ENCODE peak calls at places on chromosomes 5 and 9, in five cellular contexts. One of them, this sample, is unnamed.

GRCh38 chr9:114084282-114085073 is 6.4 kb upstream of the AMBP start:
- DNase-seq in H9: no peak
- DNase-seq in neuronal stem cell: no peak
- DNase-seq in IMR-90: no peak
- DNase-seq in mesendoderm: no peak
- DNase-seq in this sample: no peak

GRCh38 chr5:44661851-44662250 is 146.9 kb upstream of the MRPS30 start:
- DNase-seq in H9: no peak
- DNase-seq in neuronal stem cell: no peak
- DNase-seq in IMR-90: no peak
- DNase-seq in mesendoderm: no peak
- DNase-seq in this sample: no peak

GRCh38 chr5:140806834-140807775 is at the start of gene PCDHA4:
- DNase-seq in H9: peak
- DNase-seq in neuronal stem cell: peak
- DNase-seq in IMR-90: no peak
- DNase-seq in mesendoderm: peak
- DNase-seq in this sample: peak

GRCh38 chr5:116574682-116575634 is at the start of gene SEMA6A:
- DNase-seq in H9: peak
- DNase-seq in neuronal stem cell: peak
- DNase-seq in IMR-90: peak
- DNase-seq in mesendoderm: peak
- DNase-seq in this sample: peak

GRCh38 chr9:17272510-17272909 is 137.7 kb downstream of the CNTLN start:
- DNase-seq in H9: no peak
- DNase-seq in neuronal stem cell: no peak
- DNase-seq in IMR-90: no peak
- DNase-seq in mesendoderm: no peak
- DNase-seq in this sample: no peak

GRCh38 chr5:127697894-127698600 is 5.1 kb upstream of the CCDC192 start:
- DNase-seq in H9: no peak
- DNase-seq in neuronal stem cell: no peak
- DNase-seq in IMR-90: peak
- DNase-seq in mesendoderm: no peak
- DNase-seq in this sample: no peak

GRCh38 chr5:116451905-116452450 is 122.6 kb downstream of the SEMA6A start:
- DNase-seq in H9: no peak
- DNase-seq in neuronal stem cell: no peak
- DNase-seq in IMR-90: no peak
- DNase-seq in mesendoderm: peak
- DNase-seq in this sample: no peak

GRCh38 chr9:37290366-37290765 is 132.1 kb upstream of the GRHPR start:
- DNase-seq in H9: no peak
- DNase-seq in neuronal stem cell: no peak
- DNase-seq in IMR-90: no peak
- DNase-seq in mesendoderm: no peak
- DNase-seq in this sample: no peak

GRCh38 chr5:134101686-134102439 is 12.6 kb upstream of the TCF7 start:
- DNase-seq in H9: peak
- DNase-seq in neuronal stem cell: no peak
- DNase-seq in IMR-90: no peak
- DNase-seq in mesendoderm: peak
- DNase-seq in this sample: peak

GRCh38 chr5:31194892-31195291 is 1.4 kb downstream of the CDH6 start:
- DNase-seq in H9: no peak
- DNase-seq in neuronal stem cell: no peak
- DNase-seq in IMR-90: peak
- DNase-seq in mesendoderm: no peak
- DNase-seq in this sample: no peak
- H3K4me2 ChIP-seq in H9: peak
- H3K4me2 ChIP-seq in neuronal stem cell: peak
- H3K4me2 ChIP-seq in IMR-90: peak
- H3K4me2 ChIP-seq in mesendoderm: no peak
- H3K4me2 ChIP-seq in this sample: peak

GRCh38 chr9:14993061-14993800 is 83.0 kb upstream of the FREM1 start:
- DNase-seq in H9: peak
- DNase-seq in neuronal stem cell: peak
- DNase-seq in IMR-90: peak
- DNase-seq in mesendoderm: peak
- DNase-seq in this sample: peak
- H3K9ac ChIP-seq in H9: peak
- H3K9ac ChIP-seq in neuronal stem cell: no peak
- H3K9ac ChIP-seq in IMR-90: peak
- H3K9ac ChIP-seq in mesendoderm: peak
- H3K9ac ChIP-seq in this sample: peak

GRCh38 chr5:87195104-87195581 is 72.5 kb upstream of the RASA1 start:
- DNase-seq in H9: no peak
- DNase-seq in neuronal stem cell: no peak
- DNase-seq in IMR-90: peak
- DNase-seq in mesendoderm: no peak
- DNase-seq in this sample: no peak

GRCh38 chr5:87190687-87191086 is 77.0 kb upstream of the RASA1 start:
- DNase-seq in H9: no peak
- DNase-seq in neuronal stem cell: no peak
- DNase-seq in IMR-90: no peak
- DNase-seq in mesendoderm: no peak
- DNase-seq in this sample: no peak

GRCh38 chr5:87190041-87190440 is 77.6 kb upstream of the RASA1 start:
- DNase-seq in H9: no peak
- DNase-seq in neuronal stem cell: no peak
- DNase-seq in IMR-90: no peak
- DNase-seq in mesendoderm: no peak
- DNase-seq in this sample: no peak

GRCh38 chr5:87191645-87192044 is 76.0 kb upstream of the RASA1 start:
- DNase-seq in H9: no peak
- DNase-seq in neuronal stem cell: no peak
- DNase-seq in IMR-90: no peak
- DNase-seq in mesendoderm: no peak
- DNase-seq in this sample: no peak

DNA sequence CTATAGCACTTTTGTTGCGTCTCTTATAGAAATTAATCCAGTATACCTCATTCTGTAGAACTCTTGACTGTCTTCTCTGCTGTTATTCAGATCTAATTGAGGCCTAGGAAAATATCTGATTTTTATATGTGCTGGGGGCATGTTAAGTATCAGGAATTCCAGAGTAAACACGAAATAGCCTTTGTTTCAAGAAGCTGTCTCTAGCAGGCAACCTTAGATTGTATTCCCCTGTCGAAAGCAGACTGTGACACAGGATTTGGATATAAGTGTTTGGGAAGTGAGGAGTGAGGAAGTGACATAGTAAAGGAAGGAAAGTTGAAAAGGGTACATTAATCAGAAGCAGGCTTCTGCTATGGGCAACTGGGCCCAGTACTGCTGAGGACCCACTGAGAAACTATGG is 72.1 kb upstream of the RASA1 start:
- DNase-seq in H9: no peak
- DNase-seq in neuronal stem cell: no peak
- DNase-seq in IMR-90: peak
- DNase-seq in mesendoderm: no peak
- DNase-seq in this sample: no peak
- H3K4ac ChIP-seq in H9: no peak
- H3K4ac ChIP-seq in neuronal stem cell: no peak
- H3K4ac ChIP-seq in IMR-90: peak
- H3K4ac ChIP-seq in mesendoderm: no peak
- H3K4ac ChIP-seq in this sample: no peak

GRCh38 chr5:119309290-119309818 is 46.5 kb upstream of the TNFAIP8 start:
- DNase-seq in H9: no peak
- DNase-seq in neuronal stem cell: no peak
- DNase-seq in IMR-90: no peak
- DNase-seq in mesendoderm: no peak
- DNase-seq in this sample: no peak
- H3K4me2 ChIP-seq in H9: no peak
- H3K4me2 ChIP-seq in neuronal stem cell: no peak
- H3K4me2 ChIP-seq in IMR-90: no peak
- H3K4me2 ChIP-seq in mesendoderm: no peak
- H3K4me2 ChIP-seq in this sample: no peak

DNA sequence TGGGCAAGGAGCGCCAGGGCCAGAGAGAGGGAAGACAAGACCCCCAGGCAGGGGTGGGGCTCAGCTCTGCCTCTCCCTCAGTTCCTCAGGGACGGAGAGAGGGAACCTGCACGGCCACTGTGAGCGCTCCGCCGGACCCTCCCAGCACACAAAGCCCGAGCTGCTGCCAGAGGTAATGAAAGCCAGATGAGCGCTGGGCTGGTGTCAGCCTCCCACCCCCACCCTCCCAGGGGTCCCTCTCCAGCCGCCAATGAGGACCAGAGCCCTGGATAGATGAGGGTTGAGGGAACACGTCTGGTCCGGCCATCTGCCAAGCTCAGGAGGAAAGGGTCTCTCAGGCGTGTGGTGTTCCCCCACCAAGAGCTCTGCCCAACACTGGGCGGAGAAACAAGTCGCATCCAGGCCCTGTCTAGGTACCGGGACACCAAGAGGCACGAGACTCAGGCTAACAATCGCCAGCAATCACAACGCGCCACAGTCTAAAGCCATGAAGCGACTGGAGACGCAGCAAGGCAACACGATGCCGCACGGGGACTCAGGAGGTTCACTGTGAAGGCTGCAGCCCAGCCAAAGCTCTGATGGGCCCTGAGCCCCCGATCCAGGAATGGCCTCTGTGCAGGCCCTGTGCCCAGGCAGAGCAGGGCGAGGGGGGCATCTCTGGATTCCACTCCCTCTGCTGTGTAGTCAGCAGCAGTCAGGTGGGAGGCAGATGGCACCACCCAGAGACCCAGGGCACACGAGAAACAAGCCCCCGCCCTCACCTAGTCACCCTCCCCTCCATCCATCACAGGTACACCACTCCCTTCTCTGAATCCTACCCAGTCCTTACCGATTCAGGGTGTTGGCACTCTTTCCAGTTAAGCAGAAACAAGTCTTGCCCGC is 1.3 kb downstream of the RALGDS start:
- DNase-seq in H9: no peak
- DNase-seq in neuronal stem cell: no peak
- DNase-seq in IMR-90: peak
- DNase-seq in mesendoderm: no peak
- DNase-seq in this sample: no peak
- H3K9ac ChIP-seq in H9: no peak
- H3K9ac ChIP-seq in neuronal stem cell: peak
- H3K9ac ChIP-seq in IMR-90: peak
- H3K9ac ChIP-seq in mesendoderm: peak
- H3K9ac ChIP-seq in this sample: no peak

GRCh38 chr5:132493241-132493640 is 2.7 kb upstream of the IRF1 start:
- DNase-seq in H9: no peak
- DNase-seq in neuronal stem cell: no peak
- DNase-seq in IMR-90: no peak
- DNase-seq in mesendoderm: no peak
- DNase-seq in this sample: no peak
- H3K4ac ChIP-seq in H9: no peak
- H3K4ac ChIP-seq in neuronal stem cell: no peak
- H3K4ac ChIP-seq in IMR-90: peak
- H3K4ac ChIP-seq in mesendoderm: no peak
- H3K4ac ChIP-seq in this sample: no peak

GRCh38 chr5:32504923-32505596 is 60.5 kb upstream of the ZFR start:
- DNase-seq in H9: no peak
- DNase-seq in neuronal stem cell: no peak
- DNase-seq in IMR-90: peak
- DNase-seq in mesendoderm: no peak
- DNase-seq in this sample: no peak
- H3K4me2 ChIP-seq in H9: no peak
- H3K4me2 ChIP-seq in neuronal stem cell: no peak
- H3K4me2 ChIP-seq in IMR-90: peak
- H3K4me2 ChIP-seq in mesendoderm: no peak
- H3K4me2 ChIP-seq in this sample: no peak

GRCh38 chr9:120524852-120525251 is 55.1 kb downstream of the CDK5RAP2 start:
- DNase-seq in H9: no peak
- DNase-seq in neuronal stem cell: no peak
- DNase-seq in IMR-90: no peak
- DNase-seq in mesendoderm: no peak
- DNase-seq in this sample: no peak
- H3K9ac ChIP-seq in H9: no peak
- H3K9ac ChIP-seq in neuronal stem cell: no peak
- H3K9ac ChIP-seq in IMR-90: no peak
- H3K9ac ChIP-seq in mesendoderm: no peak
- H3K9ac ChIP-seq in this sample: no peak

This sample was measured in trophoblast cell.